ENCODE peak calls at places on chromosome 1, in four cellular contexts. G, P, A and H are unnamed samples.
A peak's percentile ranks its signal among the peaks of the same experiment; 100 is the strongest.

GRCh38 chr1:1433804-1434130 is 1.7 kb upstream of the VWA1 start:
- DNase-seq in G (peak; percentile 56), P (no peak), A (no peak), H (no peak)

GRCh38 chr1:8844421-8845063 is 27.1 kb upstream of the RERE start:
- DNase-seq in G (no peak), P (peak; percentile 65), A (no peak), H (no peak)

GRCh38 chr1:85656256-85656655 is 52.0 kb downstream of the ZNHIT6 start:
- DNase-seq in G (no peak), P (no peak), A (no peak), H (no peak)

GRCh38 chr1:85815906-85816305 is 107.7 kb upstream of the ZNHIT6 start:
- DNase-seq in G (no peak), P (no peak), A (no peak), H (no peak)

GRCh38 chr1:225612265-225612664 is 40.7 kb downstream of the ENAH start:
- DNase-seq in G (no peak), P (no peak), A (no peak), H (no peak)

GRCh38 chr1:10802948-10803715 is 6.7 kb upstream of the CASZ1 start:
- DNase-seq in G (no peak), P (no peak), A (no peak), H (no peak)

GRCh38 chr1:79603862-79604261 is 597.3 kb upstream of the ADGRL4 start:
- DNase-seq in G (no peak), P (no peak), A (no peak), H (no peak)

GRCh38 chr1:29802181-29803068 is 566.1 kb downstream of the PTPRU start:
- DNase-seq in G (no peak), P (no peak), A (no peak), H (peak; percentile 41)

GRCh38 chr1:200849430-200849829 is 23.4 kb upstream of the GPR25 start:
- DNase-seq in G (no peak), P (no peak), A (no peak), H (no peak)

GRCh38 chr1:30248373-30248772 is 475.0 kb downstream of the MATN1 start:
- DNase-seq in G (no peak), P (no peak), A (no peak), H (no peak)

GRCh38 chr1:31771891-31772668 is 7.9 kb upstream of the ADGRB2 start:
- DNase-seq in G (no peak), P (no peak), A (no peak), H (no peak)

GRCh38 chr1:66464802-66465201 is 69.2 kb upstream of the SGIP1 start:
- DNase-seq in G (no peak), P (no peak), A (no peak), H (no peak)

GRCh38 chr1:162285149-162285561 is 91.5 kb downstream of the SPATA46 start:
- DNase-seq in G (no peak), P (no peak), A (peak; percentile 72), H (no peak)

GRCh38 chr1:17603091-17603841 is 63.8 kb downstream of the ARHGEF10L start:
- DNase-seq in G (no peak), P (no peak), A (no peak), H (no peak)

GRCh38 chr1:94591791-94592565 is 50.4 kb upstream of the F3 start:
- DNase-seq in G (no peak), P (no peak), A (no peak), H (no peak)

GRCh38 chr1:36224537-36225297 is 474 bp downstream of the THRAP3 start:
- DNase-seq in G (peak; percentile 61), P (peak; percentile 94), A (peak; percentile 89), H (peak; percentile 23)

GRCh38 chr1:203768158-203768725 is 3.3 kb downstream of the LAX1 start:
- DNase-seq in G (no peak), P (no peak), A (no peak), H (no peak)

GRCh38 chr1:184449916-184450315 is 63.1 kb downstream of the C1orf21 start:
- DNase-seq in G (no peak), P (no peak), A (no peak), H (no peak)

GRCh38 chr1:114530224-114530623 is 19.2 kb upstream of the TRIM33 start:
- DNase-seq in G (no peak), P (no peak), A (no peak), H (no peak)

GRCh38 chr1:107405241-107405640 is 264.4 kb downstream of the NTNG1 start:
- DNase-seq in G (no peak), P (no peak), A (no peak), H (no peak)

GRCh38 chr1:38179423-38179822 is 132.8 kb upstream of the POU3F1 start:
- DNase-seq in G (no peak), P (no peak), A (no peak), H (no peak)

GRCh38 chr1:87410771-87411170 is 82.1 kb downstream of the LMO4 start:
- DNase-seq in G (no peak), P (no peak), A (no peak), H (no peak)

GRCh38 chr1:119286587-119287181 is 81.9 kb upstream of the HAO2 start:
- DNase-seq in G (peak; percentile 31), P (peak; percentile 66), A (peak; percentile 73), H (peak; percentile 66)

GRCh38 chr1:182890927-182891610 is 51.9 kb downstream of the DHX9 start:
- DNase-seq in G (no peak), P (no peak), A (no peak), H (no peak)

GRCh38 chr1:101284021-101284420 is 47.2 kb downstream of the S1PR1 start:
- DNase-seq in G (no peak), P (no peak), A (no peak), H (no peak)

GRCh38 chr1:17510138-17510537 is 29.4 kb upstream of the ARHGEF10L start:
- DNase-seq in G (no peak), P (no peak), A (no peak), H (no peak)

GRCh38 chr1:111402083-111402482 is 25.5 kb downstream of the OVGP1 start:
- DNase-seq in G (no peak), P (no peak), A (no peak), H (no peak)

GRCh38 chr1:54108156-54108555 is 44.6 kb downstream of the CDCP2 start:
- DNase-seq in G (no peak), P (peak; percentile 37), A (no peak), H (no peak)

GRCh38 chr1:111406325-111406768 is 21.2 kb downstream of the OVGP1 start:
- DNase-seq in G (no peak), P (no peak), A (no peak), H (no peak)

GRCh38 chr1:150236614-150236934 is 662 bp upstream of the ANP32E start:
- DNase-seq in G (no peak), P (peak; percentile 59), A (no peak), H (no peak)

DNA sequence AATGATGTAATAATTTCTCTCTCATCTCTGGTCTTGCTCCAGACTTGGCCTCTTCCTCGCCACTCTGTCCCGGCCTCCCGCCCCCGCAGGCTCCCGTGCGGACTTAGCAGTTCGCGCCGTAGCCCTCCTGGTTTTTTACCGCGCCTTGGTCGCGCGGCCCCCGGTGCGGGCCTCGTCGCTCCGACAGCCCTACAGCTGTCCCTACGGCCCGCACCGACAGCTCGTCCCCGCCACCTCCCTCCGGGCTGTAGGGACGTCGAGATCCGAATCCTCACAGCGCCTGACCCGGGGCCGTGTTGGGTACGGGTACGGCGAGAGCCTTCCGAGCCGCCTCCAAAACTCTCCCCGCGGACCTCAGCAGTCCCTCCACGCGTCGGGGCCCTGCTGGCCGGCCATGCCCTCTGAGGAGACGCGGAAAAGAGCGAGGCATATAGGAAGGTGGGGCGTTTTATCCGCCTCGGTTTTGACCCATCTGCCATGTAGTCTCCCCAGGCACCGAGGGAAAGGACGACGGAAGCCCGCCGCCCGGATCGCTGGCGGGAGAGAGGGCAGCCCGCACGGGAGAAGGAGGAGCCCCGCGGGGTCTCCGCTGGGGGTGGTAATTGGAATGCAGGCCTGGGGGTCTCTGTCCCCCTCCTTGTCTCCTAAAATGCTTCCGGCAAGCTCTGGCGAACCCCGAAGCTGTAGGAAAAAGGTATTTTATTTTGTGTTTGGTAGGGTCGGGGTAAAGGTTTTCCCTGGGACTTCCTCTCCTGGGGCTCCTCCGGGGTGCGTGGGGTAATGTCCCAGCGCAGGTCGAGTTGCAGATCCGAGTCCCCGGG is 3.3 kb downstream of the LHX4 start:
- DNase-seq in G (no peak), P (no peak), A (no peak), H (no peak)
- TF ChIP-seq EZH2 in G (no peak), P (no peak), A (no peak), H (peak; percentile 98)

GRCh38 chr1:198936371-198937083 is 297.7 kb downstream of the PTPRC start:
- DNase-seq in G (no peak), P (no peak), A (no peak), H (no peak)
- H3K79me2 ChIP-seq in G (peaks cover 30% of the 10 kb centered on the region), P (no peaks in the 10 kb centered on the region), A (no peaks in the 10 kb centered on the region), H (no peaks in the 10 kb centered on the region)

DNA sequence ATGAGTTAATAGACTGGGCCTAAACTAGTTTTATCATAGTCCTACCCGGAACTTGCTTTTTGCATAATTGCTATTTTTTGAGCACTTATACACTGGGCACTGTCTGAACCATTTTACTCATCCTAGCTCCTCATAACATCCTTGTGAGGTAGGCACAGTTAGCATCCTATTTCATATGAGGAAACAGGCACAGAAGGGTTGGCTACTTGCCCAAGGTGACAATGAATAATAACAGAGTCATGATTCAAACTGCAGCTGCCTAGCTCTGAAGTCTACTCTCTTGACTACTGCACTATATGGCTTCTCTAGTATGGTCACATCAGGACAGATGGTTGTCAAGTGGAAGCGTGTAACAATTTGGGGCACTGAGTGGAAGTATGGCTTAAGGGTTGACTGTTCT is 18.2 kb upstream of the RC3H1 start:
- DNase-seq in G (peak; percentile 49), P (no peak), A (no peak), H (no peak)
- TF ChIP-seq FOSL1 in G (peak; percentile 72), P (no peak), A (no peak), H (no peak)

DNA sequence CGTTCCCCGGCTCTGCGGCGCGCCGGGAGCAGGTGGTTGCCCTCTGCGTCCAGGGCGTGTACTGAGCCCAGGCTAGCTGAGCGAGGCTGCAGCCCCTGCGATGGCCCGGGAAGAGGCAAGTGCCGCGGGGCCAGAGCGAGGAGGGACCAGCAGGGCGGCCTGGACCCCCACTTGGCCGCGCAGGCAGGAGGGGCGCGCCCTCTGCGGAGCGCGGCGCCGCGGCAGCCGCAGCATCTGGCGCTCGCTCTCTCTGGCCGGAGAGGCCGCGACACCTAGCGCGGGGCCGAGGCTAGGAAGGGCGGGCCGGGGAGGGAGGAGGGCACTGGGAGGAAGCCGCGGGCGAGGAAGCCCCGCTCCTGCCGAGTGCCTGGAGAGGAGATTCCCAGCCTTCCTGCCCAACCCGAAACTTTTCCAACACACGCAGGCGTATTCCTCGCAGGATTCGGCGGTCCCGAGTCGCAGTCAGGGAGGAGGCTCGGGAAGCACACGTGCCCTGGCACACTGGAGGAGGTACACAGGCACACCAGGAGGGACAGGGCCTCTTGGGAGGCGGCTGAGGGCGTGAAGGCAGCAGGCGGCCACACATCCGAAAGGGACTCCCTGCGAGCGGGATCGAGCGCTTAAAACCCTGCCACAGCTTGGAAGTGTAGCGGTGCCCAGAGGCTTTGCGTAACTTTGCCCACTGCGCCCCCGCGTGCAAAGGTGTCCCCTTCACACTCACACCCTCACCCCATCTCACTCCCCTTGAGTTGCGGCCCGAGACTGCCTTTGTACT is 4.8 kb upstream of the PROX1 start:
- DNase-seq in G (no peak), P (no peak), A (no peak), H (peak; percentile 81)
- TF ChIP-seq EZH2 in G (no peak), P (no peak), A (no peak), H (peak; percentile 90)